ENCODE peak calls at places on chromosomes 13 and 19, in nine cellular contexts. Y is IMR-90, P is neural progenitor cell, O is OCI-LY7, F is MM.1S, C is GM23248, B is H1, N is keratinocyte, K is trophoblast cell. G is an unnamed sample.

GRCh38 chr19:435707-436412 is 25.0 kb downstream of the SHC2 start:
- DNase-seq in N (no peak), B (no peak), K (no peak), P (no peak), O (no peak), C (no peak), Y (no peak), F (no peak), G (no peak)

GRCh38 chr13:84358601-84359000 is 476.3 kb upstream of the SLITRK1 start:
- DNase-seq in B (no peak), K (no peak), F (no peak), N (no peak), P (no peak), O (no peak), Y (no peak), C (no peak), G (no peak)

GRCh38 chr19:4089400-4089908 is 22.8 kb upstream of the ZBTB7A start:
- DNase-seq in B (no peak), N (no peak), C (no peak), O (no peak), F (no peak), P (no peak), K (peak; percentile 77), Y (no peak), G (no peak)

GRCh38 chr13:110405597-110406450 is 98.7 kb downstream of the COL4A2 start:
- DNase-seq in C (peak; percentile 90), Y (peak; percentile 89), B (no peak), O (no peak), F (no peak), K (peak; percentile 59), N (no peak), P (no peak), G (no peak)

GRCh38 chr13:111627596-111627995 is 307.2 kb downstream of the TEX29 start:
- DNase-seq in K (no peak), B (no peak), C (no peak), Y (no peak), N (no peak), P (no peak), O (no peak), F (no peak), G (no peak)

GRCh38 chr13:98018293-98018692 is 64.8 kb downstream of the IPO5 start:
- DNase-seq in O (no peak), K (no peak), F (no peak), Y (no peak), B (no peak), C (no peak), P (no peak), N (no peak), G (no peak)

GRCh38 chr13:111219306-111219705 is 101.1 kb upstream of the TEX29 start:
- DNase-seq in O (no peak), B (no peak), N (no peak), F (no peak), Y (peak; percentile 88), K (peak; percentile 87), C (peak; percentile 89), P (no peak), G (no peak)

GRCh38 chr13:76297331-76297730 is 588.9 kb downstream of the KCTD12 start:
- DNase-seq in O (no peak), Y (no peak), F (no peak), N (no peak), K (peak; percentile 26), P (no peak), B (no peak), C (no peak), G (no peak)

GRCh38 chr19:531009-531752 is 379 bp upstream of the CDC34 start:
- DNase-seq in N (no peak), O (peak; percentile 92), Y (peak; percentile 76), B (no peak), F (peak; percentile 94), K (peak; percentile 90), P (peak; percentile 97), C (peak; percentile 95), G (peak; percentile 54)

GRCh38 chr19:37333457-37333856 is 37.4 kb upstream of the ZNF527 start:
- DNase-seq in N (no peak), F (no peak), C (peak; percentile 70), B (no peak), Y (no peak), K (no peak), P (no peak), O (no peak), G (no peak)

GRCh38 chr13:98456423-98456845 is 120.5 kb downstream of the STK24 start:
- DNase-seq in K (no peak), B (no peak), F (no peak), P (no peak), C (no peak), Y (no peak), O (no peak), N (no peak), G (no peak)

GRCh38 chr13:43686557-43686956 is 100.2 kb downstream of the ENOX1 start:
- DNase-seq in B (no peak), Y (peak; percentile 93), N (no peak), C (peak; percentile 96), K (peak; percentile 90), F (no peak), O (no peak), P (no peak), G (no peak)

GRCh38 chr13:51804295-51805172 is 571 bp upstream of the DHRS12 start:
- DNase-seq in N (no peak), B (no peak), C (peak; percentile 40), O (no peak), F (no peak), Y (no peak), K (no peak), P (no peak), G (no peak)

GRCh38 chr13:79913141-79913827 is 427.6 kb downstream of the SPRY2 start:
- DNase-seq in B (no peak), N (no peak), K (no peak), F (no peak), C (no peak), O (no peak), P (no peak), Y (no peak), G (no peak)

GRCh38 chr13:26710166-26710565 is 50.4 kb downstream of the GPR12 start:
- DNase-seq in N (no peak), O (no peak), Y (no peak), P (no peak), K (no peak), C (no peak), B (no peak), F (no peak), G (no peak)

GRCh38 chr13:46469064-46469463 is 82.0 kb upstream of the RUBCNL start:
- DNase-seq in F (no peak), P (no peak), K (no peak), C (peak; percentile 72), Y (no peak), O (no peak), B (no peak), N (no peak), G (no peak)

GRCh38 chr13:99553033-99553432 is 51.8 kb downstream of the TM9SF2 start:
- DNase-seq in K (no peak), P (no peak), O (no peak), B (no peak), N (no peak), Y (no peak), C (no peak), F (no peak), G (no peak)

GRCh38 chr13:25633108-25633507 is 261.3 kb downstream of the ATP8A2 start:
- DNase-seq in C (no peak), F (no peak), O (no peak), B (no peak), N (no peak), P (peak; percentile 38), K (no peak), Y (no peak), G (no peak)

GRCh38 chr19:50315773-50316448 is 13.3 kb downstream of the KCNC3 start:
- DNase-seq in K (no peak), O (no peak), B (no peak), C (peak; percentile 32), P (peak; percentile 83), N (no peak), Y (no peak), F (no peak), G (no peak)
- H3K4me2 ChIP-seq in K (peak overlapping the region; percentile 72), O (peak overlapping the region; percentile 24), B (peak overlapping the region; percentile 98), C (no peak overlapping the region), P (peak overlapping the region; percentile 82), N (no peak overlapping the region), Y (no peak overlapping the region), F (no peak overlapping the region), G (no peak overlapping the region)

GRCh38 chr19:16654151-16654550 is 5.8 kb downstream of the SMIM7 start:
- DNase-seq in O (no peak), B (no peak), N (no peak), F (no peak), K (no peak), Y (no peak), P (no peak), C (no peak), G (peak; percentile 19)
- H3K4me2 ChIP-seq in O (no peak overlapping the region), B (no peak overlapping the region), N (no peak overlapping the region), F (no peak overlapping the region), K (no peak overlapping the region), Y (no peak overlapping the region), P (no peak overlapping the region), C (no peak overlapping the region), G (no peak overlapping the region)

GRCh38 chr13:95552539-95553270 is at the start of gene CLDN10:
- DNase-seq in P (peak; percentile 87), F (peak; percentile 32), B (peak; percentile 53), Y (no peak), C (no peak), N (no peak), O (no peak), K (peak; percentile 18), G (no peak)

GRCh38 chr13:95556981-95557380 is 4.5 kb downstream of the CLDN10 start:
- DNase-seq in O (no peak), N (no peak), P (no peak), B (no peak), F (no peak), Y (no peak), C (no peak), K (no peak), G (no peak)

GRCh38 chr13:95552208-95552538 is 347 bp upstream of the CLDN10 start:
- DNase-seq in F (no peak), C (no peak), B (no peak), K (no peak), P (no peak), Y (no peak), N (no peak), O (no peak), G (no peak)

GRCh38 chr13:95553614-95554385 is 1.3 kb downstream of the CLDN10 start:
- DNase-seq in B (no peak), O (no peak), F (no peak), P (peak; percentile 55), C (no peak), K (peak; percentile 74), Y (no peak), N (no peak), G (no peak)

DNA sequence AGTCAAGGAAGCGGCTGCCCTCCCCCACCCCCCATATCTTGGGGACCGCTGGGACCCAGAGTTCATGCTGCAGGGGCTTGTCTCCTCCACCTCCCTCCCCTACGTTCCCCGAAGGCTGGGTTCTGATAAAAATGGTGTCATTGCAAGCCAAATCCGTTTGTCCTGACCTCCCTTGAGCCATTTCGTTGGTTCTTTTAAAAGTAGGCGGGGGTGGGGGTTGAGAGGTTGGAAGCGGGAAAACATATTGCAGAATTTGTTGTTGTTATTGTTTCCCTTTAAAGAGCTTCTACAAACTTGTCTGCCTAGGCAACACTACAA is 710 bp downstream of the CLDN10 start:
- DNase-seq in B (no peak), P (peak; percentile 41), F (no peak), O (no peak), C (no peak), K (no peak), N (no peak), Y (no peak), G (no peak)
- H3K4me2 ChIP-seq in B (peak overlapping the region; percentile 97), P (peak overlapping the region; percentile 81), F (peak overlapping the region; percentile 37), O (no peak overlapping the region), C (no peak overlapping the region), K (peak overlapping the region; percentile 88), N (no peak overlapping the region), Y (no peak overlapping the region), G (no peak overlapping the region)

GRCh38 chr19:2603320-2603719 is 99.2 kb downstream of the GNG7 start:
- DNase-seq in K (peak; percentile 7), F (no peak), C (peak; percentile 75), N (no peak), B (no peak), O (no peak), P (peak; percentile 58), Y (no peak), G (no peak)
- H3K4me2 ChIP-seq in K (peak overlapping the region; percentile 24), F (no peak overlapping the region), C (peak overlapping the region; percentile 69), N (peak overlapping the region; percentile 67), B (peak overlapping the region; percentile 44), O (no peak overlapping the region), P (peak overlapping the region; percentile 69), Y (peak overlapping the region; percentile 11), G (no peak overlapping the region)